ENCODE peak calls at places on chromosome 6, in six cellular contexts. E is PC-3, P is pancreas, N is GM23248, Q is MM.1S, F is thoracic aorta. R is an unnamed sample. For H3K9me3, the result is how much of the 10 kb centered on the place peaks cover.

GRCh38 chr6:98831057-98832031 is 3.0 kb upstream of the POU3F2 start:
- DNase-seq in E (no peak), Q (no peak), N (no peak), F (no peak), P (peak), R (no peak)

GRCh38 chr6:52548353-52548713 is 28.5 kb downstream of the TRAM2 start:
- DNase-seq in E (no peak), F (no peak), Q (no peak), N (peak), P (no peak), R (no peak)

GRCh38 chr6:152696543-152696942 is 1.2 kb upstream of the MYCT1 start:
- DNase-seq in E (peak), F (no peak), P (no peak), Q (no peak), N (peak), R (no peak)

GRCh38 chr6:132298344-132298949 is 102.8 kb downstream of the MOXD1 start:
- DNase-seq in E (peak), N (peak), P (no peak), Q (peak), F (no peak), R (no peak)

GRCh38 chr6:25088513-25088912 is 152.8 kb upstream of the RIPOR2 start:
- DNase-seq in E (no peak), Q (no peak), N (peak), F (no peak), P (no peak), R (no peak)

GRCh38 chr6:106194949-106195919 is 109.1 kb downstream of the PRDM1 start:
- DNase-seq in F (no peak), N (peak), P (no peak), E (peak), Q (peak), R (peak)

GRCh38 chr6:108745664-108746336 is 102.4 kb upstream of the ARMC2 start:
- DNase-seq in P (no peak), E (no peak), N (no peak), Q (no peak), F (no peak), R (no peak)

GRCh38 chr6:158849899-158850806 is 31.0 kb upstream of the EZR start:
- DNase-seq in P (no peak), Q (no peak), F (no peak), E (peak), N (peak), R (peak)

GRCh38 chr6:13526718-13527668 is 39.6 kb upstream of the GFOD1 start:
- DNase-seq in E (no peak), F (no peak), Q (peak), P (no peak), N (peak), R (peak)

GRCh38 chr6:157555795-157556645 is 175.0 kb downstream of the ZDHHC14 start:
- DNase-seq in P (no peak), E (no peak), Q (peak), F (no peak), N (no peak), R (no peak)

GRCh38 chr6:10393544-10394225 is 21.2 kb downstream of the TFAP2A start:
- DNase-seq in P (no peak), Q (no peak), E (no peak), F (no peak), N (no peak), R (no peak)

GRCh38 chr6:34146021-34146782 is at the start of gene GRM4:
- DNase-seq in P (no peak), E (no peak), Q (no peak), N (no peak), F (no peak), R (no peak)

GRCh38 chr6:24554474-24554873 is 59.7 kb downstream of the ALDH5A1 start:
- DNase-seq in F (no peak), Q (peak), P (no peak), E (peak), N (no peak), R (no peak)

GRCh38 chr6:167793421-167793820 is 33.3 kb upstream of the AFDN start:
- DNase-seq in P (no peak), F (no peak), E (no peak), Q (no peak), N (no peak), R (no peak)

GRCh38 chr6:90816764-90817163 is 229.9 kb upstream of the MAP3K7 start:
- DNase-seq in F (no peak), E (no peak), N (no peak), P (no peak), Q (no peak), R (no peak)

GRCh38 chr6:7219310-7219709 is 93.7 kb downstream of the SSR1 start:
- DNase-seq in Q (no peak), E (peak), P (no peak), F (no peak), N (peak), R (no peak)

GRCh38 chr6:105431226-105431625 is 28.3 kb upstream of the PREP start:
- DNase-seq in N (peak), P (no peak), F (no peak), Q (peak), E (peak), R (no peak)

GRCh38 chr6:155130161-155130853 is 133.5 kb upstream of the CLDN20 start:
- DNase-seq in P (no peak), Q (no peak), N (peak), E (peak), F (no peak), R (no peak)

GRCh38 chr6:35605600-35605999 is 83.1 kb downstream of the FKBP5 start:
- DNase-seq in N (no peak), P (no peak), Q (no peak), E (no peak), F (no peak), R (no peak)

GRCh38 chr6:50825375-50826036 is 6.8 kb downstream of the TFAP2B start:
- DNase-seq in Q (no peak), F (no peak), P (no peak), N (no peak), E (no peak), R (no peak)
- H3K27ac ChIP-seq in Q (no peak), F (no peak), P (no peak), N (no peak), E (no peak), R (no peak)

DNA sequence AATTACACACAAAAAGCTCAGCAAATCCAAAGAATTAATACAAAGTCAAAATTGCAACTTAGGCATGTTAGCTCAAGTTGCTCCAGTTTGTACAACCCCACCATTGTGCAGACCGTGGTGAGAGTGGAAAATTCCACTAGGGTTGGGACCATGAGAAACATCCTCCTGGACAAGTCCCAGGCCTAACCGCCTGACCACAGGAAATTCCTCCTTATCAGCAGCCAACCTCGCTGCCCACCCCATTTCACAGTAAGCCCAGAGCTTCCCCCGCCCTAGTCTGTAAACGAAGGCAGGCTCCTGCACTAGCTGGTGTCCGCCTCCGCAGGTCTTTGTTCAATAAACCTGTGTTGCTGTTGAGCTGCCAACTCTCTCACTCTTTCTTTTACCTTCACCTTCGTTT is 1023.3 kb downstream of the EYS start:
- DNase-seq in F (no peak), Q (no peak), E (peak), N (no peak), P (no peak), R (no peak)
- H3K4me3 ChIP-seq in F (no peak), Q (no peak), E (no peak), N (no peak), P (no peak), R (no peak)

DNA sequence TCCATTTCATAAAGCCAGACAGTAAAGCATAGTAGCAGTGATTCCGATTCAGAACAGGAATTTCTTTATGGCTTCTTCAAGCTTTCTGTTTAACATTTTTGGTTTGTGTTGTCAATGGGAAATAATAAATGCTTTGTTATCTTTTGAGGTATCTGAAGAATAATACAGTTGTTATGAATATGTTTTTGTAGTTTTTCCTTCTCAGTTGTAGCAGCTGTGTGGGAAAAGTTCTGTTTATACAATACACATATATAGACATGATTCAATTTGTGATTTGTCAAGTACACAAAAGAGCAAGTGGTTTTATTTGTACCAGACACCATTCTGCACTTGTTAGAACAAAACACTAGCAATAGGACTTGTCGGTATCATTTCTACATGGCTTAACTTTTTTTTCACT is 96.6 kb downstream of the CDYL start:
- DNase-seq in N (no peak), F (no peak), Q (no peak), E (no peak), P (no peak), R (no peak)
- H3K9me3 ChIP-seq in N (under half), F (under half), Q (under half), E (under half), P (under half), R (under half)

DNA sequence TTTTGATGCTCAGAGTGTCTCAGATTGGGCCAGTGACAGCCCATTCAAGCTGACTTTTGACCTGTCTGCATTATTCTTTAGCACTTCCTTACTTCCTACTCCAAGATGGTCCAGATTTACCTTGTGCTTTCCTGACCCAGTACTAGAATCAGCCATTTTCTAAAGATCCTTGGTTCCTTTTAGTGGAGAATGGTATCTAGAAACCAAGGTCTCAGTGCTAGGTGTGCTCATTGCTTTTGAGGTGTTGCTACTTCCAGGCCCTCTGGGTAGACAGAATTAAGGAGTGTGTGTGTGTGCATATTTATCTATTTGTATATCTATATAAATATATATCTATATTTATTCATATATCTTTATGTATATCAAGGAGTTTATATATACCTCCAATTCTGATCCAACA is 67.3 kb upstream of the UTRN start:
- DNase-seq in Q (no peak), P (no peak), N (no peak), F (no peak), E (no peak), R (no peak)
- H3K27ac ChIP-seq in Q (no peak), P (no peak), N (no peak), F (no peak), E (no peak), R (peak)

GRCh38 chr6:46918830-46919229 is 2.9 kb downstream of the ADGRF5 start:
- DNase-seq in F (no peak), E (no peak), N (peak), P (no peak), Q (no peak), R (no peak)
- H3K4me3 ChIP-seq in F (no peak), E (no peak), N (no peak), P (no peak), Q (no peak), R (no peak)

GRCh38 chr6:100468013-100468622 is 3.4 kb upstream of the SIM1 start:
- DNase-seq in P (no peak), E (no peak), Q (no peak), N (no peak), F (no peak), R (no peak)

GRCh38 chr6:100468966-100469859 is 4.5 kb upstream of the SIM1 start:
- DNase-seq in N (no peak), F (no peak), E (no peak), P (no peak), Q (no peak), R (no peak)

GRCh38 chr6:100465701-100466409 is 1.1 kb upstream of the SIM1 start:
- DNase-seq in F (no peak), P (no peak), Q (no peak), E (no peak), N (peak), R (no peak)

GRCh38 chr6:100466410-100467143 is 1.9 kb upstream of the SIM1 start:
- DNase-seq in Q (no peak), P (no peak), F (no peak), E (no peak), N (no peak), R (no peak)

DNA sequence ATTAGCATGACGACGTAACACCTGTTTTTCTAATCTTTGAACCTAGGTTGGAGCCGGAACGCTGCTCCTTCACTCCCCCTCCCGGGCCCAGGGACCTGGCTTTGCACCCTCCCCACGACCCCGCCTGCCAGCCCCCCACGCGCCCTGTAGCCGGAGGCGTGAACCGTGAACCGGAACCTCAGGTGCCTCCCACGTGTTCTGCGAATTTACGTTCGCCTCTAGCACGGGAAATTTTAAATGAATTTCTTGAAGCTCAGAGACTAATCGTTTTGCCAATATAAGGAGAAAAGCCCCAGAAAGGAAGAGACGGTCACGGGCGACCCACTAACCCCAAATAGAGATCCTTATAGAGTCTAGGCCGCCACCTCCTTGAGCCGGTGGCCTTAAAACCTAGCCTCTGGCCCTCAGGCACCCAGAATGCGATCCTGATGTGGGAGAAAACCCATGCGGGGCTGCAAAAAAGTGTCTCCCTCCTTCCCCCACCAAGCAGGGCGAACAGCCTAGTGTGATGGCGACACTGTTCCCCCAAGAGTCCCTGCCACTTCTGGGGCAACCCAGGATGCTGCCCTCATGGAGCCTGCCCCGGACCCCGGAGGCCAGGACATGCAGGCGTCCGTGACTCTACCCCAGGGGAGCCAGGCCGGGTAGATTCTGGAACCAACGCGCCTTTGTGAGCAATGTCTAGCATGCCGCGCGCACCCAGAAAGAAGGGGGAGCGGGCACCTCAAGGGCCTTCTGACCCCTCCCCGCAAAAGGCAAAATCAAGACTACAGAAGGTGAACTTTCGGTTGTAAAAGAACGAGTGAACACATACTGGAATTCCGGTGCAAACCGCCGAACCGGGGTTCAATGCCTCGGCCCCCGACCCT is 2.7 kb upstream of the SIM1 start:
- DNase-seq in E (no peak), F (no peak), Q (no peak), N (no peak), P (no peak), R (no peak)
- H3K9me3 ChIP-seq in E (under half), F (under half), Q (under half), N (under half), P (under half), R (under half)

DNA sequence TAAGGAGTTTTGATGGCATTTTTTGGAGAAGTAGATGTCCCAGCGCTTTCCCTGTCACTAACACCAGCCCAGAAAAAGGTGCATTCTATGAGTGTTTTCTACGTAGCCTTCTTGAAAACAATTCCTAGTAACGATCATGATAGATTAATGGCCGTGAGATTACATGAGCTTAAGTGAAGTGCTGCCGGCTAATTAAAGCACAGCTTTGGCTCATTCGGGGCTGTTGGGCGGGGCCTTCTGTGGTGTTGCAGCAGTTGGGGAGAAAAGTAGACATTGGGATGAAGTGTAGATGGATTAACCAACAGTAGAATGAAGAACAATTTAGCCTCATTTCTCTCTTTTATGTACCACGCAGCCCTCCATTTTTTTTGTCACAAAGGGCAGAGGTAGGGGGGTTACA is 20.8 kb upstream of the TRAF3IP2 start:
- DNase-seq in F (no peak), Q (no peak), N (peak), E (no peak), P (no peak), R (no peak)
- H3K27ac ChIP-seq in F (peak), Q (no peak), N (peak), E (no peak), P (peak), R (no peak)

GRCh38 chr6:15290962-15291704 is 45.3 kb downstream of the JARID2 start:
- DNase-seq in Q (no peak), E (no peak), N (no peak), P (no peak), F (no peak), R (no peak)

GRCh38 chr6:15288856-15289255 is 43.0 kb downstream of the JARID2 start:
- DNase-seq in E (no peak), P (no peak), Q (no peak), F (no peak), N (no peak), R (no peak)

GRCh38 chr6:15285682-15286294 is 39.9 kb downstream of the JARID2 start:
- DNase-seq in Q (no peak), P (no peak), E (peak), N (peak), F (no peak), R (no peak)

GRCh38 chr6:15290067-15290641 is 44.3 kb downstream of the JARID2 start:
- DNase-seq in Q (no peak), E (no peak), F (no peak), P (no peak), N (no peak), R (no peak)

GRCh38 chr6:15287670-15288069 is 41.8 kb downstream of the JARID2 start:
- DNase-seq in F (no peak), E (no peak), P (no peak), N (no peak), Q (no peak), R (no peak)
- H3K4me3 ChIP-seq in F (no peak), E (no peak), P (no peak), N (no peak), Q (no peak), R (no peak)